ENCODE peak calls at places on chromosomes 1 and 21, in four cellular contexts. One of them, this sample, is unnamed.
A peak's percentile ranks its signal among the peaks of the same experiment; 100 is the strongest.

GRCh38 chr1:33758698-33759097 is 105.2 kb upstream of the HMGB4 start:
- DNase-seq in A673: peak; percentile 3
- DNase-seq in GM12865: no peak
- DNase-seq in fibroblast of lung: no peak
- DNase-seq in this sample: peak; percentile 16

GRCh38 chr1:80153762-80154555 is 1147.4 kb upstream of the ADGRL4 start:
- DNase-seq in A673: no peak
- DNase-seq in GM12865: no peak
- DNase-seq in fibroblast of lung: no peak
- DNase-seq in this sample: no peak

GRCh38 chr1:188237573-188238353 is 1409.0 kb downstream of the PLA2G4A start:
- DNase-seq in A673: no peak
- DNase-seq in GM12865: peak; percentile 3
- DNase-seq in fibroblast of lung: peak; percentile 26
- DNase-seq in this sample: no peak

GRCh38 chr21:45535341-45536081 is 6.7 kb downstream of the SLC19A1 start:
- DNase-seq in A673: no peak
- DNase-seq in GM12865: no peak
- DNase-seq in fibroblast of lung: no peak
- DNase-seq in this sample: no peak

GRCh38 chr1:26368486-26368885 is 4.1 kb downstream of the ZNF683 start:
- DNase-seq in A673: no peak
- DNase-seq in GM12865: no peak
- DNase-seq in fibroblast of lung: no peak
- DNase-seq in this sample: no peak

GRCh38 chr1:183652547-183653467 is at the start of gene APOBEC4:
- DNase-seq in A673: no peak
- DNase-seq in GM12865: peak; percentile 62
- DNase-seq in fibroblast of lung: no peak
- DNase-seq in this sample: no peak

GRCh38 chr1:29488086-29488793 is 251.9 kb downstream of the PTPRU start:
- DNase-seq in A673: no peak
- DNase-seq in GM12865: no peak
- DNase-seq in fibroblast of lung: no peak
- DNase-seq in this sample: no peak

GRCh38 chr1:5271264-5271663 is 616.9 kb downstream of the AJAP1 start:
- DNase-seq in A673: no peak
- DNase-seq in GM12865: no peak
- DNase-seq in fibroblast of lung: no peak
- DNase-seq in this sample: no peak

GRCh38 chr1:27872059-27872801 is at the start of gene THEMIS2:
- DNase-seq in A673: peak; percentile 78
- DNase-seq in GM12865: peak; percentile 81
- DNase-seq in fibroblast of lung: peak; percentile 39
- DNase-seq in this sample: no peak

GRCh38 chr1:53511933-53512806 is 53.0 kb downstream of the DMRTB1 start:
- DNase-seq in A673: no peak
- DNase-seq in GM12865: no peak
- DNase-seq in fibroblast of lung: peak; percentile 80
- DNase-seq in this sample: peak; percentile 73

GRCh38 chr1:46159516-46159915 is 15.4 kb upstream of the TSPAN1 start:
- DNase-seq in A673: no peak
- DNase-seq in GM12865: peak; percentile 72
- DNase-seq in fibroblast of lung: no peak
- DNase-seq in this sample: no peak

GRCh38 chr1:242030071-242030470 is 31.2 kb upstream of the MAP1LC3C start:
- DNase-seq in A673: no peak
- DNase-seq in GM12865: no peak
- DNase-seq in fibroblast of lung: no peak
- DNase-seq in this sample: no peak

GRCh38 chr1:210262167-210262896 is 29.7 kb downstream of the SERTAD4 start:
- DNase-seq in A673: no peak
- DNase-seq in GM12865: no peak
- DNase-seq in fibroblast of lung: peak; percentile 88
- DNase-seq in this sample: no peak

GRCh38 chr1:226864311-226864710 is 6.1 kb upstream of the PSEN2 start:
- DNase-seq in A673: no peak
- DNase-seq in GM12865: no peak
- DNase-seq in fibroblast of lung: no peak
- DNase-seq in this sample: no peak

GRCh38 chr1:227774051-227774720 is 39.0 kb downstream of the SNAP47 start:
- DNase-seq in A673: no peak
- DNase-seq in GM12865: no peak
- DNase-seq in fibroblast of lung: no peak
- DNase-seq in this sample: no peak

GRCh38 chr1:198693321-198693720 is 54.5 kb downstream of the PTPRC start:
- DNase-seq in A673: no peak
- DNase-seq in GM12865: no peak
- DNase-seq in fibroblast of lung: no peak
- DNase-seq in this sample: no peak

GRCh38 chr1:1019122-1019999 is 559 bp upstream of the AGRN start:
- DNase-seq in A673: peak; percentile 88
- DNase-seq in GM12865: peak; percentile 90
- DNase-seq in fibroblast of lung: peak; percentile 81
- DNase-seq in this sample: no peak

GRCh38 chr1:237859014-237859413 is 31.7 kb downstream of the ZP4 start:
- DNase-seq in A673: no peak
- DNase-seq in GM12865: no peak
- DNase-seq in fibroblast of lung: no peak
- DNase-seq in this sample: no peak

GRCh38 chr1:152034654-152035405 is 2.0 kb downstream of the S100A11 start:
- DNase-seq in A673: peak; percentile 88
- DNase-seq in GM12865: peak; percentile 79
- DNase-seq in fibroblast of lung: peak; percentile 62
- DNase-seq in this sample: no peak

GRCh38 chr1:35650416-35650815 is 9.1 kb upstream of the PSMB2 start:
- DNase-seq in A673: no peak
- DNase-seq in GM12865: no peak
- DNase-seq in fibroblast of lung: no peak
- DNase-seq in this sample: no peak

GRCh38 chr1:224851210-224851849 is 78.1 kb upstream of the DNAH14 start:
- DNase-seq in A673: peak; percentile 63
- DNase-seq in GM12865: peak; percentile 74
- DNase-seq in fibroblast of lung: peak; percentile 66
- DNase-seq in this sample: no peak

GRCh38 chr1:73472810-73473209 is 725.2 kb downstream of the LRRIQ3 start:
- DNase-seq in A673: no peak
- DNase-seq in GM12865: no peak
- DNase-seq in fibroblast of lung: no peak
- DNase-seq in this sample: no peak

GRCh38 chr1:219772265-219773036 is 155.9 kb downstream of the SLC30A10 start:
- DNase-seq in A673: no peak
- DNase-seq in GM12865: no peak
- DNase-seq in fibroblast of lung: no peak
- DNase-seq in this sample: no peak

GRCh38 chr1:70411360-70411844 is 334 bp downstream of the CTH start:
- DNase-seq in A673: no peak
- DNase-seq in GM12865: no peak
- DNase-seq in fibroblast of lung: no peak
- DNase-seq in this sample: no peak

GRCh38 chr1:222749927-222750326 is 12.9 kb downstream of the FAM177B start:
- DNase-seq in A673: peak; percentile 3
- DNase-seq in GM12865: no peak
- DNase-seq in fibroblast of lung: no peak
- DNase-seq in this sample: no peak

GRCh38 chr1:59355361-59355760 is 58.5 kb downstream of the FGGY start:
- DNase-seq in A673: no peak
- DNase-seq in GM12865: peak; percentile 16
- DNase-seq in fibroblast of lung: no peak
- DNase-seq in this sample: no peak

GRCh38 chr1:59357645-59358044 is 60.8 kb downstream of the FGGY start:
- DNase-seq in A673: no peak
- DNase-seq in GM12865: no peak
- DNase-seq in fibroblast of lung: no peak
- DNase-seq in this sample: no peak

GRCh38 chr1:59354754-59355337 is 58.0 kb downstream of the FGGY start:
- DNase-seq in A673: no peak
- DNase-seq in GM12865: peak; percentile 61
- DNase-seq in fibroblast of lung: no peak
- DNase-seq in this sample: no peak

GRCh38 chr1:59350521-59350920 is 53.6 kb downstream of the FGGY start:
- DNase-seq in A673: no peak
- DNase-seq in GM12865: no peak
- DNase-seq in fibroblast of lung: no peak
- DNase-seq in this sample: no peak

DNA sequence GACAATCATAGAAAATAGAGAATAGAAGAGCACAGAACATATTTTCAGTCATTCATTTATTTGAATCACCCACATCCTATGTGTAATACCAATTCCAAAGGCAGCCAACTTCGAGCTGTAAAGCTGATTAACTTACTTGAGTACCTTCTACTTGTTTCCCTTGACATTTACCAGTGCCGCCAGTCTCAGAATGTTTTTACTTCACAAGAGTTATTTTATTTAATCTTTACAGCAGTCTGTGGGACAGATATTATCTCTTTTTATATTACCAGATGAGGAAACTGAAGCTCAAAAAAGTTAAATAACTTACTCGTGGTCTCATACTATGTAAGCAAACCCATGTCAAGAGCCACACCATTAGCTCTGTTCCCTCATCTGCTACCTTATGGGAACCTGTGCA is 56.6 kb downstream of the FGGY start:
- DNase-seq in A673: no peak
- DNase-seq in GM12865: no peak
- DNase-seq in fibroblast of lung: no peak
- DNase-seq in this sample: no peak
- H3K4me3 ChIP-seq in A673: no peak overlapping the region
- H3K4me3 ChIP-seq in GM12865: no peak overlapping the region
- H3K4me3 ChIP-seq in fibroblast of lung: no peak overlapping the region
- H3K4me3 ChIP-seq in this sample: no peak overlapping the region

DNA sequence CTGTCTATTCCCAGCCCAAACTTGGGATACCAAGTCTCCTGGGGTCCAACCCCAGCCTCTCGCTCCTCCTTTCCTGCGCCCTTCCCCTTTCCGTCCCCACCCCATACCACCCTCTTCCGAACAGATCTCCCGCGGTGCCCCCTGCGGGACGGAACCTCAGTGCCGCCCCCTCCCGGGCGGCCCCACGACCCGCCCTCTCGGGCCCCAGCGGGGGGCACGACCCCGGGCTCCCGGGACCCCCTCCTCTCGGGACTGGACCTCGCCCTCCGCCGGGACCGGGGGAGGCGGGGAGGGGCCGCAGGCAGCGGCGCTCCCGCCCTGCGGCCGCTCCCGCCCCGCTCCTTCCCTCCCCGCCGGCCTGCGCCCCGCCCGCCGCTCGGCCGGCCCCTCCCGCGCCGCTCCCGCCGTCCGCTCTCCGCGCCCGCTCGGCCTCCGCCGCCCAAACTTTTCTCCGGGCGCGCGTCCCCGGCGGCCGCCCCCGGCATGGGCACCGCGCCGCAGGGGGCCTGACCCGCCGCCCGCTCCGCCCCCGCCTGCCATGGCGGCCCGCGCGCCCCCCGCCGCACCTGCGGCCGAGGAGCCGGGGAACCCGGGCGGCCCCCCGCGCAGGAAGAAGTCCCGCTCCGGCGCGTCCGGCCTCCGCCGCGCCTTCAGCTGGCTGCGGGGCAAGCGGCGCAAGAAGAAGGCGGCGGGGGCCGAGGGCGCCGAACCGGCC is 39.0 kb upstream of the SYNC start:
- DNase-seq in A673: no peak
- DNase-seq in GM12865: no peak
- DNase-seq in fibroblast of lung: no peak
- DNase-seq in this sample: no peak
- TF ChIP-seq CTCF in A673: peak; percentile 48
- TF ChIP-seq CTCF in GM12865: peak; percentile 3
- TF ChIP-seq CTCF in fibroblast of lung: peak; percentile 30
- TF ChIP-seq CTCF in this sample: peak; percentile 55

GRCh38 chr1:217032715-217033367 is 309.6 kb upstream of the ESRRG start:
- DNase-seq in A673: no peak
- DNase-seq in GM12865: no peak
- DNase-seq in fibroblast of lung: no peak
- DNase-seq in this sample: no peak

GRCh38 chr1:217029311-217030157 is 306.3 kb upstream of the ESRRG start:
- DNase-seq in A673: no peak
- DNase-seq in GM12865: no peak
- DNase-seq in fibroblast of lung: peak; percentile 70
- DNase-seq in this sample: no peak

GRCh38 chr1:217026506-217026905 is 303.3 kb upstream of the ESRRG start:
- DNase-seq in A673: no peak
- DNase-seq in GM12865: no peak
- DNase-seq in fibroblast of lung: no peak
- DNase-seq in this sample: no peak

DNA sequence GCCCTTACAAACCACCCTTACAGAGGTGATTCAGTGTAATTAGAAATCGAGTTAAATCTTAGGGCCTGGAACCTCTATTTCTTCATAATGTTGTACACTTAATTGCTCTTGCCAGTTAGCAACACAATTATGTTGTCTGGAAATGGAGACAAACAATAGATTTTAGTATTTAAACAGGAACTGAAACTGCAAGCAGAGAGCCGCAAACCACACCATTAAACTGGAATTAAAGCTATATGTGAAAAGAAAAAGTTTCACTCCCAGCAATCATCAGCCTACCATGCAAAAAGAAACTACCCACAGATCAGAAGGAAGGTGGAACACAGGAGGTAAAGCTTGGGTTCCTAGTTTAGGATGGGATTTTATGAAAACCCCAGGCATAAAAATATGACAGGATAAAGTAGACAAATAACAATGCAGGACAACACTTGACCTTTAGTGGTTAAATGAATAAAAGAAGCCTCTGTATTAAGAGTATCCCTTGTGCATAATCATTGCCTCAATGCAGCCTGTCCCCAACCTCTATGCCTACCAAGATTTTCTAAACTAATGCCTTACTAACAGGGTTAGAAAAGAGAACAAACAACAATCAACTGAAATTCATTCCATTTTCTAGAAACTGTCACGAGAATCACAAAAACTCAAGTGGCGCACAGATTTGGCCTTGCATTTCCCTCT is 304.3 kb upstream of the ESRRG start:
- DNase-seq in A673: no peak
- DNase-seq in GM12865: peak; percentile 60
- DNase-seq in fibroblast of lung: no peak
- DNase-seq in this sample: no peak
- H3K4me3 ChIP-seq in A673: no peak overlapping the region
- H3K4me3 ChIP-seq in GM12865: no peak overlapping the region
- H3K4me3 ChIP-seq in fibroblast of lung: no peak overlapping the region
- H3K4me3 ChIP-seq in this sample: no peak overlapping the region

GRCh38 chr1:160161965-160162705 is 10.7 kb downstream of the ATP1A4 start:
- DNase-seq in A673: no peak
- DNase-seq in GM12865: peak; percentile 53
- DNase-seq in fibroblast of lung: peak; percentile 37
- DNase-seq in this sample: no peak
- TF ChIP-seq CTCF in A673: no peak
- TF ChIP-seq CTCF in GM12865: peak; percentile 52
- TF ChIP-seq CTCF in fibroblast of lung: peak; percentile 56
- TF ChIP-seq CTCF in this sample: peak; percentile 64

DNA sequence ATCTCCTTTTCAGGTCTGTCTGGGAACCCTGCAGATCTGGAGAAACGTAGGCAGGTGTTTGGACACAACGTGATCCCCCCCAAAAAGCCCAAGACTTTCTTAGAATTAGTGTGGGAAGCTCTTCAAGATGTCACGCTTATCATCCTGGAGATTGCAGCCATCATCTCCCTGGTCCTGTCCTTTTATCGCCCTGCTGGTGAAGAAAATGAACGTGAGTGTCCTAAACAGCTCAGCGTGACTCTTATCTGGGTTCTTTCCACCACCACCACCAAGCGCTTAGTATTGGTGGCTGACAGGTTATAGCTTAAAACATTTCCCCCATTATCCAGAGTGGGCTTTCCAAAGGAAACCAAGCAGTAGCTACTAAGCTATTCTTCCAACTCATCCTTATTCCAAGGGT is 66.8 kb upstream of the LAX1 start:
- DNase-seq in A673: no peak
- DNase-seq in GM12865: no peak
- DNase-seq in fibroblast of lung: no peak
- DNase-seq in this sample: no peak
- H3K4me3 ChIP-seq in A673: no peak overlapping the region
- H3K4me3 ChIP-seq in GM12865: no peak overlapping the region
- H3K4me3 ChIP-seq in fibroblast of lung: no peak overlapping the region
- H3K4me3 ChIP-seq in this sample: no peak overlapping the region

This sample was measured in AG04449.